ENCODE peak calls at places on chromosomes 11 and 22, in four cellular contexts. One of them, this sample, is unnamed.

GRCh38 chr22:22078329-22078728 is 95.7 kb upstream of the TOP3B start:
- DNase-seq in A549: no peak
- DNase-seq in K562: no peak
- DNase-seq in HepG2: no peak
- DNase-seq in this sample: no peak

GRCh38 chr22:35334010-35334409 is 34.3 kb downstream of the TOM1 start:
- DNase-seq in HepG2: no peak
- DNase-seq in K562: no peak
- DNase-seq in A549: no peak
- DNase-seq in this sample: no peak

GRCh38 chr22:37545703-37546435 is 14.4 kb upstream of the CDC42EP1 start:
- DNase-seq in A549: peak; percentile 79
- DNase-seq in K562: no peak
- DNase-seq in HepG2: peak; percentile 91
- DNase-seq in this sample: peak; percentile 92

GRCh38 chr11:69943066-69943465 is 123.8 kb upstream of the FGF3 start:
- DNase-seq in HepG2: peak; percentile 41
- DNase-seq in K562: peak; percentile 53
- DNase-seq in A549: peak; percentile 35
- DNase-seq in this sample: peak; percentile 30

GRCh38 chr11:94170953-94171352 is 42.3 kb downstream of the PANX1 start:
- DNase-seq in K562: no peak
- DNase-seq in A549: no peak
- DNase-seq in HepG2: no peak
- DNase-seq in this sample: no peak

GRCh38 chr22:36465232-36466021 is 16.0 kb downstream of the TXN2 start:
- DNase-seq in HepG2: peak; percentile 31
- DNase-seq in K562: no peak
- DNase-seq in A549: peak; percentile 75
- DNase-seq in this sample: no peak

GRCh38 chr22:46025225-46025972 is 48.4 kb upstream of the WNT7B start:
- DNase-seq in K562: no peak
- DNase-seq in A549: no peak
- DNase-seq in HepG2: no peak
- DNase-seq in this sample: peak; percentile 6

GRCh38 chr11:115581871-115582639 is 77.8 kb upstream of the CADM1 start:
- DNase-seq in HepG2: no peak
- DNase-seq in K562: peak; percentile 1
- DNase-seq in A549: no peak
- DNase-seq in this sample: peak; percentile 22

GRCh38 chr11:102254047-102254446 is 63.2 kb upstream of the BIRC3 start:
- DNase-seq in A549: peak; percentile 21
- DNase-seq in HepG2: no peak
- DNase-seq in K562: peak; percentile 55
- DNase-seq in this sample: peak; percentile 21

GRCh38 chr11:124482362-124483147 is 37.1 kb upstream of the OR8B8 start:
- DNase-seq in A549: no peak
- DNase-seq in HepG2: no peak
- DNase-seq in K562: peak; percentile 33
- DNase-seq in this sample: no peak

GRCh38 chr11:1388763-1389102 is 1.0 kb upstream of the BRSK2 start:
- DNase-seq in HepG2: no peak
- DNase-seq in A549: no peak
- DNase-seq in K562: no peak
- DNase-seq in this sample: peak; percentile 56

DNA sequence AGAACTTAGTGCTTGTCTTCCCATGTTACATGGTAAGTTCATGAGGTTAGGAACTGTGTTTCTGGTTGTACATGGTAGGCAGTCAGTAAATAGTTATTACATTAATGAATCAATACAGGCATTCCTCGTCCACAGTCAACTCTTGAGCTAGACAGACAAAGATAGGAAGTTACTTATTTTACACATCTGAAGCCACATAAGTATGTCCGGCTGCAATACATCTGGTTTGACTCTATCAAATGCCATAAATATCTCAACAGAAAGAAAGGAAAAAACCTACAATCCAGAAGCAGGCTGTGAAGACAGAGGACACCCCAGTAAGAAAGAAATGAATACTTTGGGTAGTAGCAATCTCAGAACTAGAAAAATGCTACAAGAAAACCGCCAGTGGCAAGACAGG is 86.4 kb downstream of the MAML2 start:
- DNase-seq in HepG2: no peak
- DNase-seq in K562: no peak
- DNase-seq in A549: no peak
- DNase-seq in this sample: no peak
- TF ChIP-seq HMGXB4 in HepG2: no peak
- TF ChIP-seq HMGXB4 in K562: no peak
- TF ChIP-seq HMGXB4 in A549: no peak
- TF ChIP-seq HMGXB4 in this sample: no peak

GRCh38 chr11:113974741-113975470 is at the start of gene HTR3A:
- DNase-seq in K562: peak; percentile 72
- DNase-seq in A549: no peak
- DNase-seq in HepG2: peak; percentile 9
- DNase-seq in this sample: peak; percentile 63
- TF ChIP-seq HMGXB4 in K562: no peak
- TF ChIP-seq HMGXB4 in A549: no peak
- TF ChIP-seq HMGXB4 in HepG2: no peak
- TF ChIP-seq HMGXB4 in this sample: no peak

DNA sequence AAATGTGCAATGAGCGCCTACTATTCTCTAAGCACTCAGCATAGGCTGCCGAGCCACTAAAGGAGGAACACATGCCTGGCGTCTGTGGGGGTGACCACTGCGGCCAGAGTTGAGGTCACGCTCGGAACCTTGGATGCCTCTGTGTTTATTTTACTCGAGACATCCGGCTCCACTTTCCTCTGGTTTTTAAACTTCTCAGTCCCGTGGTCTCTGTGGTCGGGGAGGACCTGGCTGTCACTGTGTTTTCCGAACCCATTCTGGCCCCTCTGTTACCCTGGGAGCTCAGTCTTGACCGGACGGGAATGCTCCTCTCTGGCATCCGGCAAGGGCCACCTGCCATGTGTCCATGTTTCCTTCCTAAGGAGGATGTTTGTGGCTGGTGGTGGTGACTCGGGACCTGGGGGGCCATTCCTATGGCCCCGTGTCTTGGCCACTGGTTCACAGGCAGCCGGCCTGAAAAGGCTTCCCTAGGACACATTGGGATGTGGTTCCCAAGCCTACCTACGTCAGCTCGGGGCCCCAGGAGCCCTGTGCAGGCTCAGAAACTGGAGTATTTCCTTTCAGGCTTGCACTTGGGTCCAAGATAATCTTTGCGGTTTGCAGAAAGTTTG is 46.7 kb upstream of the PARVG start:
- DNase-seq in HepG2: no peak
- DNase-seq in A549: no peak
- DNase-seq in K562: no peak
- DNase-seq in this sample: no peak
- TF ChIP-seq HMGXB4 in HepG2: no peak
- TF ChIP-seq HMGXB4 in A549: no peak
- TF ChIP-seq HMGXB4 in K562: no peak
- TF ChIP-seq HMGXB4 in this sample: no peak

DNA sequence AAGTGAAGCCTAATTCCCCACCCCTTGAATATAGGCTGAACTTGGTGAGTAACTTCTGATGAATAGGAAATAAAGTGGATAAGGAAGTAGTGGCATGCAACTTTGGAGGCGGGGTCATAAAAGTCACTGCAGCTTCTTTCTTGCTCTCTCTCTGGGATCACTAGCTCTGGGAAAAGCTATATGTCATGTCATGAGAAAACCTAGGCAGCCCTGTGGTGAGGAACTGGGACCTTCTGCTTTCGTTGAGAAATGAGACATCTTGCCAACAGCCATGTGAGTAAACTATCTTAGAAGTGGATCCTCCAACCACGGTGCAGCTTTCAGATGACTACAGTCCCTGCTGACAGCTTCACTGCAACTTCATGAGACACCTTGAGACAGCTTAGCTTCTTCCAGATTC is 15.7 kb downstream of the ZNF214 start:
- DNase-seq in K562: peak; percentile 16
- DNase-seq in A549: no peak
- DNase-seq in HepG2: no peak
- DNase-seq in this sample: no peak
- TF ChIP-seq HMGXB4 in K562: no peak
- TF ChIP-seq HMGXB4 in A549: no peak
- TF ChIP-seq HMGXB4 in HepG2: no peak
- TF ChIP-seq HMGXB4 in this sample: no peak

DNA sequence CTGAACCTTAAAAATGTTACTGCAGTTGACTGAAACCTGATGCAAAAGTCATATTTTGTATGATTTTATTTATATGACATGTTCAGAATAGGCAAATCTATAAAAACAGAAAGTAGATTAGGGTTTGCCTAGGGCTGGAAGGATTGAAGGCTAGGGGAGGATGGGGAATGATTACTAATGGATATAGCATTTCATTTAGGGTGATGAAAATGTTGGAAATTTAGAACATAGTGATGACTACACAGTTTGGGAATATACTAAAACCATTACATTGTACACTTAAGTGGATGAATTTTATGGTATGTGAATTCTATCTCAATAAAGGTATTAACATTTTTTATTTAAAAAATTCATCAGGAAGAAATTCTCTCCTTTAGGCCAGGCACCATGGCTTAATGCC is 22.9 kb upstream of the PAFAH1B2 start:
- DNase-seq in HepG2: no peak
- DNase-seq in A549: no peak
- DNase-seq in K562: no peak
- DNase-seq in this sample: no peak
- TF ChIP-seq HMGXB4 in HepG2: no peak
- TF ChIP-seq HMGXB4 in A549: no peak
- TF ChIP-seq HMGXB4 in K562: no peak
- TF ChIP-seq HMGXB4 in this sample: no peak

DNA sequence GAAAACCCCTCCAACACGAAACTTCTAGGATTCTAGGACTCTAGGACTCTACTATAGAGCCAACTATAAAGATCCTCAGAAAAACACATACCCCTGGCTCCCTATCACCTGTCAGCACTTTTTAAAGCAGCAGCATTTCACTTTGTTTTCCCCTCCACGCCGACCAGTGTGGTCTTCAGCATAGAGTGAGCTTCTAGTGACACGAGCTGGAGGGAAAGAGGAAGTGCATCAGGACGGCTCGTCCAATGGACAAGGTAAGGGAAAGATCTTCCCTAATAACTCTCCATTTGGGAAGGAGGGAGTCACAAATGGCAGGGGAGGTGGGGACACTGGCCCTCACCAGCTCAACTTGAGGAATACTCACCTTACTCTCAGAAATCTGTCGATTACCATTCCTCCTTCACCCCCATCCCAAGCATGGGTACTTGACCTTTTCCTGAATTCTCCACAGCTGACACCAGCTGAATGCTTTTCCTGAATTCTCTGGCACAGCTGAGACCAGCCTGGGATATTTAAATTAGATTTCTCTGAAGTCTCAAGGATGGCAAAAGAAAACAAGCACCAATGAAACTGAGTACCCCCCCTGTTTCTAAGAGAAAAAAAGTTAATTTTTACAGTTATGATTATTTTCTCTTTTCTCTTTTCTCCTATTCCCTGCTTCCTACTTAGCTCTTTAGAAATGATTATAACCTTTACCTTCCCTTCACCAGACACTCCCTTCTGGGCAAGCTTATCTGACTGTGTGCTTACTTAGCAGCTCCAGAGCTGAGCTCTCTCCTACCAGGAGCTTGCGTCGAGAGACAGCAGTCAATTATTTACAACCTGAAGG is 33.3 kb upstream of the NNMT start:
- DNase-seq in A549: peak; percentile 26
- DNase-seq in K562: peak; percentile 68
- DNase-seq in HepG2: peak; percentile 44
- DNase-seq in this sample: peak; percentile 34
- TF ChIP-seq HMGXB4 in A549: no peak
- TF ChIP-seq HMGXB4 in K562: no peak
- TF ChIP-seq HMGXB4 in HepG2: no peak
- TF ChIP-seq HMGXB4 in this sample: no peak

GRCh38 chr11:45662665-45663485 is 2.5 kb downstream of the CHST1 start:
- DNase-seq in K562: peak; percentile 60
- DNase-seq in HepG2: peak; percentile 20
- DNase-seq in A549: peak; percentile 63
- DNase-seq in this sample: no peak

GRCh38 chr11:45665206-45665932 is at the start of gene CHST1:
- DNase-seq in A549: no peak
- DNase-seq in HepG2: no peak
- DNase-seq in K562: peak; percentile 9
- DNase-seq in this sample: peak; percentile 43

GRCh38 chr11:45664376-45665205 is 831 bp downstream of the CHST1 start:
- DNase-seq in K562: no peak
- DNase-seq in HepG2: no peak
- DNase-seq in A549: no peak
- DNase-seq in this sample: peak; percentile 38

GRCh38 chr11:45662096-45662664 is 3.2 kb downstream of the CHST1 start:
- DNase-seq in A549: no peak
- DNase-seq in K562: no peak
- DNase-seq in HepG2: no peak
- DNase-seq in this sample: no peak

GRCh38 chr11:45663486-45664375 is 1.7 kb downstream of the CHST1 start:
- DNase-seq in HepG2: no peak
- DNase-seq in K562: no peak
- DNase-seq in A549: no peak
- DNase-seq in this sample: no peak
- TF ChIP-seq HMGXB4 in HepG2: no peak
- TF ChIP-seq HMGXB4 in K562: no peak
- TF ChIP-seq HMGXB4 in A549: no peak
- TF ChIP-seq HMGXB4 in this sample: no peak

DNA sequence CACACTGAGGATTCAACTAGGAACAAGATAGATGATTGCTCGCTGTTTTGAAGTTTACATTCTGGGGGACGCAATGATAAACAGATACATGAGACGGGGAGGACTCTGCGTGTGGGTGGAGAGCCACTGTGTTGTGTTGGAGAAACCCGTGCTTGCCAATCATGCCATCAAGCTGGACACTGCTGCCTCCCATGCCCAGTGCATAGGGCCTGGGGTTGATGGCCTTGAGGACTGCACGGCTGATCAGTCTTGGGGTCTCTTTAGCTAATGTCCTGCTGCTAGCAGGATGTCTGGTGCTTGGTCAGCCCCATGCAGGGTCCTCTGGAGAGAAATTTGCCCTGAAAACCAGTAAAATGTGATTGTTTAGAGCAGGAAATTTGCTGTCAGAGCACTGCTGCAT is 221.2 kb upstream of the B3GAT1 start:
- DNase-seq in K562: no peak
- DNase-seq in HepG2: no peak
- DNase-seq in A549: no peak
- DNase-seq in this sample: no peak
- TF ChIP-seq HMGXB4 in K562: no peak
- TF ChIP-seq HMGXB4 in HepG2: no peak
- TF ChIP-seq HMGXB4 in A549: no peak
- TF ChIP-seq HMGXB4 in this sample: no peak

DNA sequence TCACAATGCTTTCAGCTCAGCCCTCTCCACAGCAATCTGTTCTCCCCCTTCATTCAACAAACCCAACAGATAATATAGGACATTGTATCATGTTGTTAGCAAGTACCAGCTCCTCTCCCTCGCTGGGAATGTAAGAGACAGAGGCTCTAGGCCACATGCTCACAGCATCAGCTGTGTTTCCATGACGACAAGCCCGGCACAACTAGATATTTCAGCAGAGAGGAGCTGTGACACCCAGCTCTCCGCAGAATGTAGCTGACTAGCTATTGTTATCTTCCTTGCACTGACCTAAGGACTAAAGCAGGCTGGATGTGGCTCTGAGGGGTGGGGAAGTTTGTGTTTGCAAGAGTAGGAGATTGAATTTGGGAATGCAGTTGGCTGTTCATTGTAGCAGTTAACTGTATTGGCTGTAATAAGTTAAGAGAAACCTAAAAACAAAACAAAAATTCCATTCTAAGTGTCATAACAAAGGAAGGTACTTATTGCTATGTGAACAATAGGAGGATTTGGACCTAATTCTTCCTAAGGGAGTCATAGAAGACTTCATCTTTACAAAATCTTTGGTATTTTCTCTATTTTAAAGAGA is 28.0 kb upstream of the RRAS2 start:
- DNase-seq in A549: no peak
- DNase-seq in HepG2: no peak
- DNase-seq in K562: peak; percentile 30
- DNase-seq in this sample: peak; percentile 53
- TF ChIP-seq HMGXB4 in A549: no peak
- TF ChIP-seq HMGXB4 in HepG2: no peak
- TF ChIP-seq HMGXB4 in K562: no peak
- TF ChIP-seq HMGXB4 in this sample: no peak